ENCODE peak calls at places on chromosome 6, in ten cellular contexts. C is GM20000, Y is K562, L is GM10248, B is foreskin fibroblast, T is brain microvascular endothelial cell, O is ascending aorta, A is fibroblast of mammary gland, F is A549, W is mucosa of descending colon. K is an unnamed sample.

GRCh38 chr6:44006872-44007303 is 120.4 kb downstream of the MRPL14 start:
- DNase-seq in C (no peak), Y (no peak), L (no peak), B (no peak), T (no peak), O (no peak), A (no peak), F (no peak), W (no peak), K (no peak)

GRCh38 chr6:10556496-10557391 is 35.6 kb downstream of the GCNT2 start:
- DNase-seq in C (no peak), Y (no peak), L (no peak), B (no peak), T (no peak), O (no peak), A (no peak), F (no peak), W (no peak), K (no peak)

GRCh38 chr6:93550551-93551276 is 131.4 kb upstream of the EPHA7 start:
- DNase-seq in C (no peak), Y (no peak), L (no peak), B (no peak), T (peak; percentile 10), O (no peak), A (no peak), F (no peak), W (no peak), K (no peak)

GRCh38 chr6:3318226-3318625 is 59.5 kb downstream of the PSMG4 start:
- DNase-seq in C (no peak), Y (no peak), L (no peak), B (no peak), T (no peak), O (no peak), A (no peak), F (no peak), W (no peak), K (no peak)

GRCh38 chr6:26075063-26075717 is 12.0 kb upstream of the HFE start:
- DNase-seq in C (no peak), Y (peak; percentile 44), L (no peak), B (no peak), T (no peak), O (no peak), A (no peak), F (no peak), W (no peak), K (no peak)

GRCh38 chr6:13351271-13351670 is 22.9 kb upstream of the TBC1D7 start:
- DNase-seq in C (no peak), Y (no peak), L (no peak), B (no peak), T (no peak), O (no peak), A (no peak), F (no peak), W (no peak), K (no peak)

GRCh38 chr6:77245026-77245425 is 218.3 kb downstream of the HTR1B start:
- DNase-seq in C (no peak), Y (no peak), L (no peak), B (no peak), T (no peak), O (no peak), A (peak; percentile 3), F (no peak), W (no peak), K (no peak)

GRCh38 chr6:138307816-138308727 is 69.6 kb upstream of the SMIM28 start:
- DNase-seq in C (no peak), Y (peak; percentile 16), L (no peak), B (peak; percentile 23), T (peak; percentile 35), O (no peak), A (peak; percentile 36), F (no peak), W (peak; percentile 50), K (peak; percentile 44)

GRCh38 chr6:15776458-15776980 is 113.7 kb upstream of the DTNBP1 start:
- DNase-seq in C (no peak), Y (no peak), L (no peak), B (no peak), T (no peak), O (no peak), A (no peak), F (no peak), W (no peak), K (no peak)

GRCh38 chr6:14417377-14417776 is 299.8 kb downstream of the CD83 start:
- DNase-seq in C (no peak), Y (no peak), L (no peak), B (no peak), T (no peak), O (no peak), A (no peak), F (no peak), W (no peak), K (no peak)

GRCh38 chr6:106728296-106728870 is 99.0 kb downstream of the QRSL1 start:
- DNase-seq in C (no peak), Y (no peak), L (no peak), B (no peak), T (no peak), O (no peak), A (no peak), F (no peak), W (no peak), K (no peak)

DNA sequence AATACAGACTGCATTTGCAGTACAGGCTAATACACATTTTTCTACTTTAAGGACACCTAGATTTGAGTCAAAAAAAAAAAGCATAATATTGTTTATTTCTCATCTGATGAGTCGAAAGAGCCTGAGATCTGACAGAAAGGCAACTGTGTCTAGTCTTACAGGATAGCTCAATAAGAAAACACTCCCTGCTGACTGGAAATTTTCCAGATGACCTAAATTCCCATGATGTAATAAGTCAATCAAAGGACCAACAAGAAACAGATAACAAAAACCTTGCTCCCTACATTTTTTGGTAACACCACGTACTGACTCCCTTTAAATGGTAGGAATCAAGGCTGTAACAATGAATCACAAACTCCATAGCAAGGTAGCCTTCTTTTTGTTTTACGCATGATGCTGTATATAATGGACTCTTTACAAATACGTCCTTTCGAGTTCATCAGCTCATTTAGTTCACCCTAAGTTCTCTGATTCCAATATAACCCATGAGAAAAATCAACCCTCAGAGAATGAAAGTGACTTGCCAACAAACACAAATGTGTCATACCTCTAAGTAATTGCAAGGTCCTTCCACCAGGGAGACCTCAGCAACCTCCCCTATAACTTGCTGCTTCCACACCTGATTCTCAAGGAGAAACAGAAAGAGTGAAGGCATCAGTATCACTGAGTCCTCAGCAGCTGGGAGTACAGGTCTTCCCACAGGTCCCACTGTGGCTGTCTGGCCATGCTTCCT is 12.1 kb downstream of the TBX18 start:
- DNase-seq in C (no peak), Y (no peak), L (no peak), B (no peak), T (peak; percentile 85), O (no peak), A (peak; percentile 63), F (no peak), W (no peak), K (no peak)
- TF ChIP-seq CTCF in C (no peak), Y (no peak), L (no peak), B (no peak), T (peak; percentile 45), O (peak; percentile 11), A (peak; percentile 27), F (no peak), W (no peak), K (peak; percentile 16)

DNA sequence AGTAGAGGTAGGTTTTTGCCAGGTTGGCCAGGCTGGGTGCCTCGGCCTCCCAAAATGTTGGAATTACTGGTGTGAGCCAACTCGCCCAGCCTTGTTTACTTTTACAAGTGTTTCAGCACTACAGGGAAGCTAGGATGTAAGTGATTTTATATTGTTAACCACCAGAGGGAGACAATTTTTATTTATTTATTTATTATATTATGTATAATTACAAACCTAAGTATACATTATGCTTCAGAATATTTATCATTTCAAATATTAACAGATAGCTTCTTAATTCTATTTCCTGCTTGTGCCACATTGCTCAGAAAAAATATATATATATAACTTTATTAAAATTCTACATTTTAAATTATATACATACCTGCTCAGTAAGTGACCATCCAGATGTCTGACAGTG is 9.8 kb downstream of the MMUT start:
- DNase-seq in C (no peak), Y (peak; percentile 7), L (no peak), B (no peak), T (no peak), O (no peak), A (no peak), F (no peak), W (no peak), K (no peak)
- TF ChIP-seq CTCF in C (no peak), Y (peak; percentile 31), L (no peak), B (peak; percentile 23), T (peak; percentile 36), O (no peak), A (peak; percentile 22), F (peak; percentile 47), W (no peak), K (peak; percentile 26)

GRCh38 chr6:108501559-108501958 is 59.2 kb upstream of the FOXO3 start:
- DNase-seq in C (no peak), Y (no peak), L (no peak), B (peak; percentile 17), T (peak; percentile 33), O (no peak), A (peak; percentile 33), F (no peak), W (no peak), K (no peak)

GRCh38 chr6:108502826-108503225 is 57.9 kb upstream of the FOXO3 start:
- DNase-seq in C (no peak), Y (peak; percentile 50), L (no peak), B (no peak), T (no peak), O (no peak), A (no peak), F (no peak), W (no peak), K (no peak)

GRCh38 chr6:108494434-108494833 is 66.3 kb upstream of the FOXO3 start:
- DNase-seq in C (no peak), Y (no peak), L (no peak), B (no peak), T (no peak), O (no peak), A (no peak), F (no peak), W (no peak), K (no peak)

GRCh38 chr6:108492131-108492766 is 68.5 kb upstream of the FOXO3 start:
- DNase-seq in C (peak; percentile 38), Y (peak; percentile 41), L (peak; percentile 33), B (peak; percentile 24), T (peak; percentile 33), O (no peak), A (peak; percentile 69), F (peak; percentile 6), W (no peak), K (peak; percentile 24)

GRCh38 chr6:108497883-108498282 is 62.8 kb upstream of the FOXO3 start:
- DNase-seq in C (peak; percentile 26), Y (peak; percentile 43), L (peak; percentile 22), B (no peak), T (peak; percentile 53), O (no peak), A (peak; percentile 59), F (peak; percentile 4), W (no peak), K (no peak)
- TF ChIP-seq CTCF in C (peak; percentile 30), Y (peak; percentile 59), L (peak; percentile 37), B (peak; percentile 48), T (peak; percentile 79), O (no peak), A (peak; percentile 58), F (peak; percentile 20), W (no peak), K (peak; percentile 59)

DNA sequence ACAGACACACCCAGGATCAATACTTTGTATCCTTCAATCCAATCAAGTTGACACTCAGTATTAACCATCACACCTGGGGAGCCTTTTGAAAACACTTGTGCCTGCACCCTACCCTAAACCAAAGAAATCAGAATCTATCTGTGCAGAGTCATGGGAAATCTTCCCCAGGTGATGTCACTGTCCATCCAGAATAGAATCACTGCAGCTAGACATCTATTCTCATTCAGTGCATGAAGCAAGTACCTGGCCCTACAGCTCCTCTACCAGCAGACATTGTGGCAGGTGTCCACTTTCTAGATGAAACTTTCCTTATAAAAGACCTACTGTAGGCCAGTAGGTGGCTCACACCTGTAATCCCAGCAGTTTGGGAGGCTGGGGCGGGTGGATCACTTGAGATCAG is 262.4 kb upstream of the MARCKS start:
- DNase-seq in C (no peak), Y (no peak), L (no peak), B (no peak), T (no peak), O (no peak), A (no peak), F (no peak), W (no peak), K (no peak)
- TF ChIP-seq CTCF in C (no peak), Y (no peak), L (no peak), B (no peak), T (no peak), O (no peak), A (no peak), F (no peak), W (no peak), K (no peak)

K was measured in AG09309.